ENCODE peak calls at places on chromosomes 3 and 15, in nine cellular contexts. Z is esophagus squamous epithelium, Y is IMR-90, H is H9, B is endothelial cell, L is cardiac muscle cell, J is AG04450, M is fibroblast of pulmonary artery, N is progenitor cell of endocrine pancreas. I is an unnamed sample.

GRCh38 chr3:42898896-42899675 is 6.9 kb upstream of the ZNF662 start:
- DNase-seq in Z (no peak), Y (no peak), H (no peak), B (no peak), L (no peak), J (no peak), M (no peak), N (no peak), I (no peak)

GRCh38 chr3:197516517-197516889 is 39.3 kb downstream of the BDH1 start:
- DNase-seq in Z (no peak), Y (peak), H (no peak), B (no peak), L (peak), J (peak), M (peak), N (no peak), I (no peak)

GRCh38 chr15:66716668-66717025 is 14.6 kb downstream of the SMAD6 start:
- DNase-seq in Z (no peak), Y (no peak), H (no peak), B (no peak), L (no peak), J (no peak), M (no peak), N (no peak), I (no peak)

GRCh38 chr3:71305246-71306206 is 278.0 kb downstream of the FOXP1 start:
- DNase-seq in Z (no peak), Y (peak), H (peak), B (peak), L (peak), J (no peak), M (peak), N (peak), I (no peak)

GRCh38 chr15:92570391-92570790 is 85.2 kb downstream of the FAM174B start:
- DNase-seq in Z (no peak), Y (no peak), H (no peak), B (no peak), L (no peak), J (no peak), M (no peak), N (no peak), I (no peak)

GRCh38 chr15:63332367-63333078 is 49.1 kb downstream of the CA12 start:
- DNase-seq in Z (no peak), Y (peak), H (no peak), B (no peak), L (peak), J (peak), M (peak), N (no peak), I (no peak)

GRCh38 chr15:70451861-70452653 is 311.3 kb downstream of the UACA start:
- DNase-seq in Z (no peak), Y (no peak), H (peak), B (no peak), L (no peak), J (no peak), M (no peak), N (peak), I (peak)

GRCh38 chr3:128800241-128801187 is 74.5 kb downstream of the RAB7A start:
- DNase-seq in Z (no peak), Y (no peak), H (no peak), B (no peak), L (no peak), J (no peak), M (no peak), N (no peak), I (no peak)

GRCh38 chr3:4690277-4690676 is 197.1 kb downstream of the ITPR1 start:
- DNase-seq in Z (no peak), Y (no peak), H (no peak), B (no peak), L (no peak), J (no peak), M (no peak), N (no peak), I (no peak)

GRCh38 chr15:25182098-25182478 is 227.3 kb downstream of the SNRPN start:
- DNase-seq in Z (no peak), Y (no peak), H (no peak), B (no peak), L (no peak), J (no peak), M (no peak), N (no peak), I (no peak)

GRCh38 chr15:31280037-31280830 is 46.4 kb upstream of the KLF13 start:
- DNase-seq in Z (no peak), Y (no peak), H (peak), B (no peak), L (no peak), J (no peak), M (no peak), N (peak), I (peak)

GRCh38 chr3:119149484-119149883 is 3.5 kb downstream of the TEX55 start:
- DNase-seq in Z (no peak), Y (peak), H (no peak), B (no peak), L (peak), J (peak), M (peak), N (no peak), I (no peak)

DNA sequence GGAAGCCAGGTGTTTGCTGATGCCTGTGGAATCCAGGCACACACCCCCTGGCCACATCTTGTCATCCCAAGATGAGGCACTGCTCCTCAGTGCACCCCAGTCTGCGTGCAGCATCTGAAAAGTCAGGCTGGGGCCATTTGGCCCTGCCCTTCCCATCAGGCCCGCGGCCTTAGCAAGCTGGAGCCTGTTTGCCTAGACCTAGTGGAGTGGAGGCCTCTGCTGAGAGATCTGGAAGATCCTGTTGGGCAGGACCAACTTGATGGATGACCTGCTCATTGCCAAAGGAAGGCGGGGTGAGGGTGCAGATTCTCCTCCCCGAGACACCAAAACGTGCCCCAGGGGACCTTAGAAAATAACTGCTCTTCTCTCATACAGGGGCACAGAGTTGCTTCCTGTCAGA is 220.2 kb downstream of the SHQ1 start:
- DNase-seq in Z (no peak), Y (no peak), H (no peak), B (no peak), L (no peak), J (no peak), M (no peak), N (no peak), I (no peak)
- TF ChIP-seq CTCF in Z (no peak), Y (no peak), H (no peak), B (no peak), L (no peak), J (no peak), M (no peak), N (no peak), I (no peak)

GRCh38 chr3:15523660-15524417 is 2.3 kb upstream of the COLQ start:
- DNase-seq in Z (no peak), Y (peak), H (no peak), B (no peak), L (no peak), J (no peak), M (no peak), N (no peak), I (no peak)

GRCh38 chr3:15528881-15529537 is 7.5 kb upstream of the COLQ start:
- DNase-seq in Z (no peak), Y (no peak), H (no peak), B (no peak), L (no peak), J (no peak), M (no peak), N (no peak), I (no peak)

GRCh38 chr3:15525790-15526189 is 4.3 kb upstream of the COLQ start:
- DNase-seq in Z (no peak), Y (no peak), H (no peak), B (no peak), L (no peak), J (no peak), M (no peak), N (no peak), I (no peak)

GRCh38 chr3:15531346-15531745 is 9.8 kb upstream of the COLQ start:
- DNase-seq in Z (no peak), Y (no peak), H (no peak), B (no peak), L (no peak), J (no peak), M (no peak), N (no peak), I (no peak)

DNA sequence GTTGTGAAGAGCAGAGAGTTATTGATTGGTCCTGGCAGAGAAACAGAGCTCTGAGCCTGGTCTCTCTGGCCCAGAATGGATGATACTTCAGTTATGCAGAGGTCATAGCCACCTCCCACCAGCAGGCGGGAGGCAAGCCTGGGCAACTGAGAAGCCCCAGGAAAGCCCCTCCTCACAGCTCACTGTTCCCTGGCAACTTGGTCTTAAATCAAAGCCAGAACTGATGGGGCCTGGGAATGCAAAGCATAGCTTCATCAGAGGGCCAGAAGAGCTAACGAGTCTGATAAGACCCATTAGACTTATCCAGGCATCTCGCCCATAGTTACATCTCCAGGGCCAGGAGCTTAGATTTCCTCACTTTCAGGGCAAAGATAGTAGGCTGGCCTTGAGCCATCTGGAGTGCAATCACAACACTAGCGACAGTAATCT is 5.5 kb upstream of the COLQ start:
- DNase-seq in Z (no peak), Y (peak), H (peak), B (peak), L (peak), J (no peak), M (peak), N (peak), I (peak)
- TF ChIP-seq CTCF in Z (no peak), Y (no peak), H (peak), B (peak), L (peak), J (peak), M (peak), N (peak), I (peak)

DNA sequence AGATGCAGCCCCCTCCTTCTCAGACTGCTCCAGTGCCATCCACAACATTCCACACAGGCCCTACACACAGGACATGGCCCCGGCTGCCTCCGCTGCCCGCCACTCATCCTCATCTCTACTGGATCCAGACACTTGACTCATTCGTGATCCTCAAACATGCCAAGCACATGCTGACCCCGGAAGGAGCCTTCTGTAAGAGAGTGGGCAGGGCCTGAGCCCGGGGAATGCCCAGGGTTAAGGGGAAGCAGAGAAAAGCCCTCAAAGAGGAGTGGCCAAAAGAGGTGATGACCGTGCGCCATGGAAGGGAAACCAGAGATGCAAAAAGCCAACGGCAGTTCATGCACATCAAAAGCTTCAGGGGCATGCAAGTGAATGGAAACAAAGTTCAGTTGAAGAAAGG is 46.1 kb downstream of the RFTN1 start:
- DNase-seq in Z (no peak), Y (no peak), H (no peak), B (no peak), L (no peak), J (no peak), M (no peak), N (no peak), I (no peak)
- TF ChIP-seq CTCF in Z (no peak), Y (no peak), H (no peak), B (no peak), L (no peak), J (no peak), M (no peak), N (no peak), I (no peak)

DNA sequence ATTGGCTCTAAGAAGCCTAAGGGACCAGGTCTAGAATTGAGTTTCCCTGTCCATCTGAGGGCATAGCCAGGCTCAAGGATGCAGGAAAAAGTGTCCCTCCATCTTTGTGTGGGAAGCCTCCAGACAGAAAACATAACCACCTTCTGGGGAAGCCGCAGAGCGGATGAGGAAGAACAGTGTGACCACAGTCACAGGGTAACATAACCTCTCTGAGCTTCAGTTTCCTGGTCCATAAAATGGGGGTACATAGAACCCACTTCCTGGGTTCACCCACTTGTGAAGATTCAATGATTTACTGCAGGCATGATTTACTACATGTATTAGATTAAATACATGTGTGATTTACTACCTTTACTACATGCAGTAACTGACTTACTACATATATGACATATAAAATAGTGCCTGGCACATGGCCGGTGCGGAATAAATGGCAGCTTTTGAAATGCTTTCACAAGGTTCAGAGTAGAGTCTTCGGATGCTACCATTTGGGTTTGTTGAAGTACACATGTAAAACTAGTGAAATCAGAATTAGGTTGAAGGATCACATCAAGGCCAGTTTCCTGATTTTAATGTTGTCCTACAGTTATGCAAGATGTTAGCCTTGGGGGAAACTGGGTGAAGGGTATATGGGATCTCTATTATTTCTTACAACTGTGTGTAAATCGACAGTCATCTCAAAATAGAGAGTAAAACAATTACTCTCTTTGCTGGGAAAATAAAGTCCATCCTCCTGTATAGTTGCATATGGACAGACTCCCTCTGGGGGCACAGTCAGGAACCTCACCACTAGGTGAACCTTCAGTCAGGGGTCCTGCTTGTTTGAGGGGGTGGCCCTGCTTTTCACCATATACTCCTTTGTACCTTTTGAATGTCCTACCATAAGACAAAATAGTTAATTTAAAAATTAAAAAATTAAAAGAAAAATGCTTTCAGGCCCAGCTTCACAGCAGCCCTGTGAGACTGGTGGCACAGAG is 86.0 kb downstream of the SEMA5B start:
- DNase-seq in Z (no peak), Y (no peak), H (no peak), B (no peak), L (no peak), J (no peak), M (peak), N (no peak), I (no peak)
- TF ChIP-seq CTCF in Z (no peak), Y (peak), H (peak), B (peak), L (peak), J (peak), M (peak), N (peak), I (peak)

DNA sequence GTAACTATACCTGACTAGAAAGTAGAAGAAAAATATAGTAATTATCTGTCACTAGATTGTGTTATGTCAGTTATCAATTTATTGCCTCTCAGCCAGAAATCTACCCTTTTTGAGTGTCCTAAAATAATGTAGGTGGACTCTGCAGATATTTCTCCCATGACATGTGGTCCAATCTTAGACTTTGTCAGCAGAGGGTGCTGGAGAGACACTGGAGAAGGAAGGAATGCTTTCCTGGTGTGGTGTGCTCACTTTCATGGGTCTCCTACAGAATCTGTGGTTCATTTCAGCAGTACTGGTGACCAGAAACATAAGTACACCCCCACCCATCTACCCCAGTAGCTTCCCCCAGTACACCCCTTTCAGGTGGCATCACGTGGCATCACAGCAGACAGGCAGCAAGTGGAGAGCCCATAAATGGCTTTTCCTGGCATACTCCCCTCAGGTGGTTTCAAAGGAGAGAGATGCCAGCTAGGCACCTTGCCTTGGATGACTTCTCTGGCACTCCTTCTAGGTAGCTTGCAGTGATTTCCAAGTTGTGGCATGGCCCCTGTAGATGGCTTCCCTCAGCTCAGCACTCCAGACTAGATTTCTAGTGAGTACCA is 114.7 kb downstream of the GADL1 start:
- DNase-seq in Z (no peak), Y (peak), H (peak), B (peak), L (peak), J (no peak), M (peak), N (no peak), I (peak)
- TF ChIP-seq CTCF in Z (no peak), Y (peak), H (peak), B (peak), L (peak), J (peak), M (peak), N (peak), I (peak)

DNA sequence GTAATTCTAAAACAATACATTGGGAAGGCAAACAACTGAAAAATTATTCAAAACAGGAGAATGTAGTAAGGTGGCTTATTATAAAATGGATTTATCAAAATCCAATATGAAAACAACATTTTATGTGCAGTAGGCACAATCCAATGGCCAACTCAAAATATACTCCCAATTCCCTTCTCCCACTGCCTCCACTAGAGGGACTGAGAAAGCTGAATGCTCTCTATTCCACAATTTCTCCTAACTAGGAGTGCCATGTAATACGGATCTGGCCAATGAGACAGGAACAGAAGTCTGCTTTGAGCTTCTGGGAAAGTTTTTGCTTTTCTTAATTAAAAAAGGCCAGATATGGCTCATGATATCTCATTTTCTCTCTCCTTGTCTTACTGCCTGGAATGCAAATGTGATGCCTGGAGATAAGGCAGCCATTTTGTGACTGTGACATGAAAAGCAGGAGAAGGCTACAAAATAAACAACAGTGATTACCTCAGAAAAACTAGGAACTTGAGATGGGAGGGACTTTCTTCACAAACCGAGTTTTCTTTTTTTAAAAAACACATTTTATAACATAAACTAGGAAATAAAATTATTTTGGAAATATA is 18.8 kb upstream of the VGLL4 start:
- DNase-seq in Z (no peak), Y (no peak), H (no peak), B (no peak), L (peak), J (no peak), M (peak), N (no peak), I (no peak)
- TF ChIP-seq CTCF in Z (no peak), Y (peak), H (peak), B (peak), L (peak), J (peak), M (peak), N (peak), I (peak)

GRCh38 chr15:43509002-43509922 is 8.1 kb upstream of the MAP1A start:
- DNase-seq in Z (no peak), Y (no peak), H (no peak), B (no peak), L (peak), J (no peak), M (peak), N (no peak), I (no peak)

GRCh38 chr15:43513550-43513949 is 3.9 kb upstream of the MAP1A start:
- DNase-seq in Z (no peak), Y (peak), H (no peak), B (no peak), L (no peak), J (no peak), M (no peak), N (no peak), I (no peak)

GRCh38 chr15:43510230-43511011 is 7.0 kb upstream of the MAP1A start:
- DNase-seq in Z (peak), Y (peak), H (peak), B (peak), L (peak), J (peak), M (peak), N (peak), I (peak)

GRCh38 chr15:43509923-43510229 is 7.5 kb upstream of the MAP1A start:
- DNase-seq in Z (no peak), Y (no peak), H (no peak), B (no peak), L (peak), J (no peak), M (no peak), N (no peak), I (no peak)

DNA sequence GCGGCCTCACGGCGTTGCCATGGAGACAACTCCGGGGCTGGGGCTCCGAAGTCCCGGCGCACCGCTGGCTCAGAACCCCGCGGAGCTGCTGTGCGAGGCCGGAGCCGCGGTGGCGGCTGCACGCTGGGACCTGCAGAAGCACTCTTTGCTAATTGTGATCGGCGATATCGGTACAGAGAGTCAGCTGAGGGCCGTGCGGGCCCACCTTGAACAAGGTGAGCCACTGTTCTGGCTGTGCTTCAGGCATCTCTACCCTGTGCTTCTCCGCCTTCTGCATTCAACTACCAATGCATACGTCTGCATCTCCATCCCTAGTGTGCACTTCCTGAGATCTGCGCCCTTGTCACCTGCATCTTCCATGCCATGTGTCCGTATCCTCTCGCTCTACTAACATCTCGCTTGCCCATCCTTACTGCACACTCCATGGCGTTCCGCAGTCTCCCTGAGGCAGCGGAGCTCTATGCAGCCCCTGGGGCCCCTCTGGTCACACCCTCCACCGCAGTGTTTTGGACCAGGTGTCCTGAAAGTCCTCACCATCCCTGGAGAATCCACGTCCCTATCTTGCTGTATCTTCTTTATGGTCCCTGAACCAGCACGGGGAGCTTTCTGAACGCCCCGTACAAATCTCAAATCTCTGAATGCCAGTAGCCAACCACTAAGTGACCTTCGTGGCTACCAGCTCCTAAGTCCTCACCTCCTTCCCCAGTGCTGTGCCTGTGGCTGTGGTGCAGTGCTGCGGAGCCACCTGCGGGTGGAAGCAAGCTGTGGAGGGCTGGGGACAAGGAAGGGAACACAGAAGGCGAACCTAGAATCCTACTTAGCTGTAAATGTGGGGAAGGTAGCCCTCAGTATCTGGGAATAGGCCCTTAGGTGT is 6.2 kb upstream of the MAP1A start:
- DNase-seq in Z (no peak), Y (no peak), H (peak), B (peak), L (no peak), J (no peak), M (peak), N (no peak), I (peak)
- TF ChIP-seq CTCF in Z (no peak), Y (peak), H (peak), B (no peak), L (peak), J (peak), M (peak), N (peak), I (peak)